ENCODE peak calls at places on chromosome 15, in six cellular contexts. One of them, this sample, is unnamed. For H3K4me1 and H3K9me3, the result is how much of the 10 kb centered on the place peaks cover.

GRCh38 chr15:95497681-95498080 is 832.8 kb upstream of the NR2F2 start:
- DNase-seq in mucosa of descending colon: no peak
- DNase-seq in heart right ventricle: no peak
- DNase-seq in CD8-positive, alpha-beta memory T cell: no peak
- DNase-seq in CD8-positive, alpha-beta T cell: no peak
- DNase-seq in A549: no peak
- DNase-seq in this sample: no peak

GRCh38 chr15:93047621-93048425 is 41.2 kb downstream of the RGMA start:
- DNase-seq in heart right ventricle: no peak
- DNase-seq in CD8-positive, alpha-beta memory T cell: peak
- DNase-seq in CD8-positive, alpha-beta T cell: peak
- DNase-seq in mucosa of descending colon: no peak
- DNase-seq in A549: no peak
- DNase-seq in this sample: no peak

GRCh38 chr15:68621535-68621934 is 42.7 kb downstream of the CORO2B start:
- DNase-seq in CD8-positive, alpha-beta memory T cell: no peak
- DNase-seq in A549: no peak
- DNase-seq in CD8-positive, alpha-beta T cell: no peak
- DNase-seq in mucosa of descending colon: no peak
- DNase-seq in heart right ventricle: no peak
- DNase-seq in this sample: no peak

GRCh38 chr15:31495281-31495680 is 168.6 kb downstream of the KLF13 start:
- DNase-seq in CD8-positive, alpha-beta memory T cell: no peak
- DNase-seq in A549: no peak
- DNase-seq in heart right ventricle: no peak
- DNase-seq in CD8-positive, alpha-beta T cell: no peak
- DNase-seq in mucosa of descending colon: no peak
- DNase-seq in this sample: no peak

GRCh38 chr15:85865070-85865684 is 70.5 kb upstream of the KLHL25 start:
- DNase-seq in CD8-positive, alpha-beta memory T cell: no peak
- DNase-seq in A549: peak
- DNase-seq in CD8-positive, alpha-beta T cell: no peak
- DNase-seq in heart right ventricle: peak
- DNase-seq in mucosa of descending colon: peak
- DNase-seq in this sample: no peak

GRCh38 chr15:55197362-55197705 is 593 bp upstream of the RSL24D1 start:
- DNase-seq in CD8-positive, alpha-beta T cell: no peak
- DNase-seq in heart right ventricle: no peak
- DNase-seq in mucosa of descending colon: no peak
- DNase-seq in CD8-positive, alpha-beta memory T cell: no peak
- DNase-seq in A549: no peak
- DNase-seq in this sample: no peak

GRCh38 chr15:43210172-43210745 is 10.6 kb downstream of the EPB42 start:
- DNase-seq in mucosa of descending colon: no peak
- DNase-seq in A549: no peak
- DNase-seq in CD8-positive, alpha-beta memory T cell: no peak
- DNase-seq in CD8-positive, alpha-beta T cell: no peak
- DNase-seq in heart right ventricle: no peak
- DNase-seq in this sample: no peak

GRCh38 chr15:39767921-39768320 is 14.7 kb downstream of the FSIP1 start:
- DNase-seq in heart right ventricle: no peak
- DNase-seq in A549: no peak
- DNase-seq in mucosa of descending colon: no peak
- DNase-seq in CD8-positive, alpha-beta memory T cell: no peak
- DNase-seq in CD8-positive, alpha-beta T cell: no peak
- DNase-seq in this sample: no peak

DNA sequence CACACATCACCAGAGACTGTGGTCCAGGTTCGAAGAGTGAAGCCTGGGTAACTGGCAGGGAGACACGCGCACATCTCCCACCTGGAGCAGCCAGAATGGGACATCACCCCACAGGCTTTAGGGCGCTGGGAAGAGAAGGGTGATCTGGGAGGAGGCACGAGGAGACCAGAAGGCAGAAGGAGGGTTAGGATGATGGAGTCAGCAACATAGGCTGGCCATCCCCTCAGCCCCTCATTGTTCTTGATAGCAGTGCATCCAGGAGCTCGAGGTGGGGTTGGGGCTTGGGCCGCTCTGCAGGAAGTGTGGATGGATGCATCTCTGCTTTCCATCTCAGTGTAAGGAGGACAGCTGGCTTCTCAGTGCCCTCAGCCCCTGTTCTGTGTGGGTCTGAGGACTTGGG is 15.2 kb downstream of the PLA2G4F start:
- DNase-seq in A549: no peak
- DNase-seq in heart right ventricle: no peak
- DNase-seq in mucosa of descending colon: no peak
- DNase-seq in CD8-positive, alpha-beta T cell: no peak
- DNase-seq in CD8-positive, alpha-beta memory T cell: no peak
- DNase-seq in this sample: no peak
- H3K4me1 ChIP-seq in A549: under half
- H3K4me1 ChIP-seq in heart right ventricle: under half
- H3K4me1 ChIP-seq in mucosa of descending colon: under half
- H3K4me1 ChIP-seq in CD8-positive, alpha-beta T cell: under half
- H3K4me1 ChIP-seq in CD8-positive, alpha-beta memory T cell: under half
- H3K4me1 ChIP-seq in this sample: under half

DNA sequence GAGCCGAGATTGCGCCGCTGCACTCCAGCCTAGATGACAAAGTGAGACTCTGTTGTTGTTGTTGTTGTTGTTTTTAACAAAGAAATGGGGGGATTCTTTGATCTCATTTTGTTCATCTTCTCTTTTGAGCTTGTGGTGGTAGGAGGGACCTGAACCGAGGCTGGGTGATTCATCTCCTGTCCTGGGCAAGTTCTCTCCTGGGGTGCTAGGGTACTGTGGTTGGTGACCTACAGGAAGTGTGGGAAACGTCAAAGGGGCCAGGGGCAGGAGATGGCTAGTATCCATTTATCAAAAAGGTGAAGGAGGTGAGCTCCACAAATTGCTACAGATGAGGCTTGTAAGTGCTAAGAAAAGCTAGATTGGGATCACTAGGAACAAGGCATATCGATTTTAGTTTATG is 14.3 kb downstream of the PPCDC start:
- DNase-seq in CD8-positive, alpha-beta memory T cell: no peak
- DNase-seq in heart right ventricle: no peak
- DNase-seq in CD8-positive, alpha-beta T cell: no peak
- DNase-seq in mucosa of descending colon: no peak
- DNase-seq in A549: no peak
- DNase-seq in this sample: no peak
- H3K4me3 ChIP-seq in CD8-positive, alpha-beta memory T cell: no peak
- H3K4me3 ChIP-seq in heart right ventricle: no peak
- H3K4me3 ChIP-seq in CD8-positive, alpha-beta T cell: no peak
- H3K4me3 ChIP-seq in mucosa of descending colon: no peak
- H3K4me3 ChIP-seq in A549: no peak
- H3K4me3 ChIP-seq in this sample: no peak

DNA sequence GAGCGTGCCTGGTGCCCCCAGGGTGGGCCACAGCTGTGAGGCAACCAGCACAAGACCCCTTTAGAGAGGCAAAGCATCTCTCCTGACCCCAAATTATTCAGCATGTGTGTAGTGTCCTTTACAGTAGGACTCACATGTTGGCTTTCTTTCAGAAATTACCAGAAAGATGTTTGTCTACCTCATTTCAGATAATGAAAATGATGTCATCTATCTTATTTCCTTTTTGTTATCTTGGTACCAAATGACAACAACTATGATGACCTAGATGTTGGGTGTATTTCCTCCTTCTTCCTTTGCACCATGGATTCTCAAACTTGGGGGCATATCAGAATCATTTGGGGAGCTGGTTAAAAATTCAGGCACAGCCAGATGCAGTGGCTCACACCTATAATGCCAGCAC is 50.5 kb downstream of the DAPK2 start:
- DNase-seq in heart right ventricle: no peak
- DNase-seq in CD8-positive, alpha-beta memory T cell: no peak
- DNase-seq in CD8-positive, alpha-beta T cell: no peak
- DNase-seq in mucosa of descending colon: no peak
- DNase-seq in A549: no peak
- DNase-seq in this sample: no peak
- H3K9me3 ChIP-seq in heart right ventricle: under half
- H3K9me3 ChIP-seq in CD8-positive, alpha-beta memory T cell: under half
- H3K9me3 ChIP-seq in CD8-positive, alpha-beta T cell: under half
- H3K9me3 ChIP-seq in mucosa of descending colon: under half
- H3K9me3 ChIP-seq in A549: under half
- H3K9me3 ChIP-seq in this sample: under half

GRCh38 chr15:29141206-29141907 is 128.3 kb downstream of the NSMCE3 start:
- DNase-seq in A549: no peak
- DNase-seq in mucosa of descending colon: no peak
- DNase-seq in CD8-positive, alpha-beta T cell: no peak
- DNase-seq in heart right ventricle: no peak
- DNase-seq in CD8-positive, alpha-beta memory T cell: no peak
- DNase-seq in this sample: no peak
- H3K4me1 ChIP-seq in A549: under half
- H3K4me1 ChIP-seq in mucosa of descending colon: under half
- H3K4me1 ChIP-seq in CD8-positive, alpha-beta T cell: under half
- H3K4me1 ChIP-seq in heart right ventricle: under half
- H3K4me1 ChIP-seq in CD8-positive, alpha-beta memory T cell: under half
- H3K4me1 ChIP-seq in this sample: under half

DNA sequence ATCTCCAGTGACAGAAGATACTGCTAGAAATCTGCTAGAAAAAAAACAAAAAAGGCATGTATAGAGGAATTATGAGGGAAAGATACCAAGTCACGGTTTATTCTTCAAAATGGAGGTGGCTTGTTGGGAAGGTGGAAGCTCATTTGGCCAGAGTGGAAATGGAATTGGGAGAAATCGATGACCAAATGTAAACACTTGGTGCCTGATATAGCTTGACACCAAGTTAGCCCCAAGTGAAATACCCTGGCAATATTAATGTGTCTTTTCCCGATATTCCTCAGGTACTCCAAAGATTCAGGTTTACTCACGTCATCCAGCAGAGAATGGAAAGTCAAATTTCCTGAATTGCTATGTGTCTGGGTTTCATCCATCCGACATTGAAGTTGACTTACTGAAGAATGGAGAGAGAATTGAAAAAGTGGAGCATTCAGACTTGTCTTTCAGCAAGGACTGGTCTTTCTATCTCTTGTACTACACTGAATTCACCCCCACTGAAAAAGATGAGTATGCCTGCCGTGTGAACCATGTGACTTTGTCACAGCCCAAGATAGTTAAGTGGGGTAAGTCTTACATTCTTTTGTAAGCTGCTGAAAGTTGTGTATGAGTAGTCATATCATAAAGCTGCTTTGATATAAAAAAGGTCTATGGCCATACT is 4.0 kb downstream of the B2M start:
- DNase-seq in CD8-positive, alpha-beta memory T cell: no peak
- DNase-seq in A549: no peak
- DNase-seq in mucosa of descending colon: no peak
- DNase-seq in CD8-positive, alpha-beta T cell: no peak
- DNase-seq in heart right ventricle: no peak
- DNase-seq in this sample: peak
- H3K4me3 ChIP-seq in CD8-positive, alpha-beta memory T cell: peak
- H3K4me3 ChIP-seq in A549: no peak
- H3K4me3 ChIP-seq in mucosa of descending colon: no peak
- H3K4me3 ChIP-seq in CD8-positive, alpha-beta T cell: peak
- H3K4me3 ChIP-seq in heart right ventricle: peak
- H3K4me3 ChIP-seq in this sample: peak

GRCh38 chr15:25236861-25237155 is 202.0 kb downstream of the UBE3A start:
- DNase-seq in A549: no peak
- DNase-seq in mucosa of descending colon: no peak
- DNase-seq in CD8-positive, alpha-beta T cell: no peak
- DNase-seq in CD8-positive, alpha-beta memory T cell: no peak
- DNase-seq in heart right ventricle: no peak
- DNase-seq in this sample: no peak
- H3K9me3 ChIP-seq in A549: under half
- H3K9me3 ChIP-seq in mucosa of descending colon: half or more
- H3K9me3 ChIP-seq in CD8-positive, alpha-beta T cell: under half
- H3K9me3 ChIP-seq in CD8-positive, alpha-beta memory T cell: under half
- H3K9me3 ChIP-seq in heart right ventricle: under half
- H3K9me3 ChIP-seq in this sample: under half